ENCODE peak calls at places on chromosomes 3 and 15, in four cellular contexts. Z is foreskin fibroblast, J is neural progenitor cell, L is uterus. F is an unnamed sample.

GRCh38 chr3:46695962-46696922 is 2.8 kb upstream of the ALS2CL start:
- DNase-seq in Z (no peak), J (no peak), L (peak; percentile 47), F (no peak)

GRCh38 chr3:126439968-126440708 is 35.6 kb downstream of the ZXDC start:
- DNase-seq in Z (no peak), J (peak; percentile 43), L (peak; percentile 4), F (no peak)

GRCh38 chr3:112362221-112362620 is 29.3 kb downstream of the CD200 start:
- DNase-seq in Z (no peak), J (no peak), L (no peak), F (no peak)

GRCh38 chr3:158906749-158907148 is 104.9 kb downstream of the MFSD1 start:
- DNase-seq in Z (no peak), J (no peak), L (no peak), F (no peak)

GRCh38 chr3:62046326-62046725 is 327.0 kb downstream of the FEZF2 start:
- DNase-seq in Z (no peak), J (no peak), L (no peak), F (no peak)

GRCh38 chr3:127052121-127052561 is 69.2 kb downstream of the PLXNA1 start:
- DNase-seq in Z (no peak), J (no peak), L (peak; percentile 49), F (peak; percentile 36)

GRCh38 chr3:141262306-141262705 is 30.7 kb downstream of the PXYLP1 start:
- DNase-seq in Z (peak; percentile 42), J (no peak), L (no peak), F (no peak)

GRCh38 chr15:95988574-95988887 is 342.0 kb upstream of the NR2F2 start:
- DNase-seq in Z (peak; percentile 41), J (no peak), L (no peak), F (no peak)

GRCh38 chr3:148937477-148937876 is 53.9 kb upstream of the GYG1 start:
- DNase-seq in Z (no peak), J (no peak), L (no peak), F (no peak)

GRCh38 chr3:100018806-100019205 is 95.5 kb downstream of the FILIP1L start:
- DNase-seq in Z (no peak), J (no peak), L (no peak), F (no peak)

GRCh38 chr15:101176625-101177024 is 75.2 kb downstream of the CHSY1 start:
- DNase-seq in Z (peak; percentile 47), J (no peak), L (no peak), F (no peak)

GRCh38 chr3:14791343-14791945 is 27.3 kb upstream of the FGD5 start:
- DNase-seq in Z (no peak), J (peak; percentile 86), L (peak; percentile 64), F (peak; percentile 78)

GRCh38 chr3:182810574-182811268 is 17.4 kb downstream of the ATP11B start:
- DNase-seq in Z (peak; percentile 10), J (no peak), L (no peak), F (no peak)

GRCh38 chr3:112931737-112932521 is 43.0 kb downstream of the CD200R1 start:
- DNase-seq in Z (no peak), J (no peak), L (no peak), F (no peak)

GRCh38 chr15:60399246-60399915 is 1.6 kb upstream of the ANXA2 start:
- DNase-seq in Z (no peak), J (no peak), L (peak; percentile 39), F (no peak)

DNA sequence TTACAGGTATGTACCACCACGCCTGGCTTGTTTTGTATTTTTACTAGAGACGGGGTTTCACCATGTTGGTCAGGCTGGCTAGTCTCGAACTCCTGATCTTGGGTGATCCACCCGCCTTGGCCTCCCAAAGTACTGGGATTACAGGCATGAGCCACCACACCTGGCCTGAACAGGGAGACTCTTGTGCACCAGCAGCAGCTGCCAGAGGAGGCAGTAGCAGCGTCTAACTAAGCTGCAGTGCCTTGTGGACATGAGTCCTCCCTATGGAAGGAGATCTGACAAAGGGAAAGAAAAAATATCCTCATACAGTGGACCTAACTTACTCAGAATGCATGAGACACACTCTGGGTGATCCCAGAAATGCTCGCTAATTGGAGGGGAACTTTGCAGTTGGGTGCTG is 36.8 kb upstream of the NEO1 start:
- DNase-seq in Z (no peak), J (no peak), L (no peak), F (no peak)
- TF ChIP-seq CTCF in Z (no peak), J (no peak), L (no peak), F (no peak)

DNA sequence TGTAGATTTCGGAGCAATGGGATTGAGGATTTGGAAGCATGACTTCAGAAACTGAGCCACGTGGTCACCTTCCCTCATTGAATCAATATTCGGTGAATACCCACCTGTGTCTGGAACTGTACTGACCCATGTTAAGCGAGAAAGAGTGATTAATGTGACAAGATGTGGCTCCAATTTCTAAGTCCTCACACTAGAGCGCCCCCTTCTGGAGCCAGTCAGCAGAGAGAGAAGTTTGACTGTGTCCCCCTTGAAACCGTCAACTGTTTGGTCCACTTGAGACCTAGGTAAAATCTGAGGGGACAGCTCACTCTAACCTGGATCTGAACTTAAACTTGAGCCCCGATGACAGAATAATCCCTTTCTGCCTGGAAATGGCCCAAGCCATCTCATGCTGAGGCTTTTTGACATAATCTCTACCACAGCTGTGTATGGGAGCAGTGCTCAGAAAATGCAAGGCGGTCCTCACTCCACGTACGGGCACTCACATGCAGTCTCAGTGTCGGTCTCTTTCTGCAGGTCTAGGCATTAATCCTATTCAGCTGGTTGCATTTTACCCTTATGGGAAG is 47.8 kb upstream of the LIMD1 start:
- DNase-seq in Z (no peak), J (peak; percentile 75), L (no peak), F (no peak)
- TF ChIP-seq CTCF in Z (peak; percentile 37), J (peak; percentile 81), L (no peak), F (no peak)

GRCh38 chr15:92377083-92377789 is 16.4 kb upstream of the ST8SIA2 start:
- DNase-seq in Z (no peak), J (no peak), L (no peak), F (no peak)
- TF ChIP-seq CTCF in Z (no peak), J (no peak), L (no peak), F (no peak)

DNA sequence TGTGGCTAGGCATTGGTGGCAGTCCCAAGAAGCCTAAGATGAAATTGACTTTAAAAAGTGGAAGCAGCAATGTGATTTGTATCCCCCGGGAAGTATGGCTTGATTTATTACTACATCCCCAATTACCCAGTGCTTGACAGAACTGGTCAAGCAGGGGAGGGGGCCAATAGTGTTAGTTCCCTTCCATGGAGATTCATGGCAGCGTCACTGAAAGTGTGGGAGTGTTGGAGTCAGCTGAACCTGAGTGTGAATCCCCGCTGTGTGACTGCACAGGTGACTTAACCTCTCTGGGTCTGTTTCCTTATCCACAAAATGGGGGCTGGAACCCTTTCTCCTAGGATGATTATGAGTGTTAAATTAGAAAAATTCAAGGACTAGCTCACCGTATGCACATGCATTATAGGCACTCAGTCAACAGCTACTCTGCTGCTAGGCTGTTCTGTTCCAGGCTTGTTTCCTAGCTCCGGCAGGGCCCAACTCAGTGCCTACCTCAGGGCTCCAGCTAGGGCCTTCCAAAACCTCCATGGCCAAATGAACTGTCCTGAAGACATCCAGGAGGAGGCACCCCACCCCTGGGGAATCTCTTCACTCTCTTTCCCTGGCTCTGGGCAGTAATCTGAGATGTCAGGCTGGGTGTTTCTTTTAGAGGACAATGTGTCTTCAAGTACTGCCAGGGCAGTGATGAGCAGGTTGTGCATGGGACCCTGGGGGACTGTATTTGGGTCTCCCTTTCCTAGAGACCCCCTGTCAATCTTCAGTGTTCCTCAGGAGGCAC is 38.5 kb upstream of the TPM1 start:
- DNase-seq in Z (no peak), J (peak; percentile 55), L (no peak), F (no peak)
- TF ChIP-seq CTCF in Z (no peak), J (peak; percentile 17), L (no peak), F (no peak)

GRCh38 chr15:74795961-74796625 is 14.2 kb downstream of the CSK start:
- DNase-seq in Z (no peak), J (no peak), L (no peak), F (no peak)

GRCh38 chr15:74800559-74801094 is 12.0 kb upstream of the LMAN1L start:
- DNase-seq in Z (no peak), J (no peak), L (no peak), F (no peak)

GRCh38 chr15:74799255-74799842 is 13.3 kb upstream of the LMAN1L start:
- DNase-seq in Z (no peak), J (no peak), L (no peak), F (no peak)

GRCh38 chr15:74799843-74800558 is 12.6 kb upstream of the LMAN1L start:
- DNase-seq in Z (peak; percentile 48), J (peak; percentile 68), L (peak; percentile 47), F (peak; percentile 91)

DNA sequence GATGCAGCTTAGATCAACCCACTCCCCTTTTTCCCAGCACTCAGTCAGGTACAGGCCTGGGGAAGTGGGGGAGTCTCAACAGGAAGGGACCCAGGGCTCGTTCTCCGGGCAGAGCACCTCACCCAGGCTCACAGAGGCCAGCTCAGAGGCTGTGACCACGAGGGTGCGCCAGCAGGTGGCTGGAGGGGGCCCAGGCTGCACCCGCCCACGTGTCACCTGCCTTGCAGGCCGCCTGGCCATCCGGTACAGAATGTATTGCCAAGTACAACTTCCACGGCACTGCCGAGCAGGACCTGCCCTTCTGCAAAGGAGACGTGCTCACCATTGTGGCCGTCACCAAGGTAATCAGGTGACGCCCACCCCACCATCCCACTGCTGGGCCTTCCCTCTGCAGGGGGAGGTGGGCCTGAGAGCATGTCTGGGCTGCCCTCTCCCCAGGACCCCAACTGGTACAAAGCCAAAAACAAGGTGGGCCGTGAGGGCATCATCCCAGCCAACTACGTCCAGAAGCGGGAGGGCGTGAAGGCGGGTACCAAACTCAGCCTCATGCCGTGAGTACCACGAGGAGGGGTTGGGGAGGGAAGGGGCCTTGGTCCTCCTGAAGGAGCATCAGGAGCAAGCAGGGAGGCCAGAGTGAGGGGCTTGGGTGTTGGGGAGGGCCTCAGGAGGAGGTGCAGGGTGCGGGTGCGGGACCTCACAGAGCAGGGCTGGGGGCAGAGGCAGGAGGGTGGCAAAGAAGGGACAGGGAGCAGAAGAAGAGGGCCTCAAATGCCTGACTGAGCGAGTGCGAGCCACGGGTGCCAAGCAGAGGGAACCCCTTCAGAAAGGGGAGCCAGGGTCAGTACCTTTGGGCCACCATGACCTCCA is 14.0 kb upstream of the LMAN1L start:
- DNase-seq in Z (no peak), J (no peak), L (no peak), F (no peak)
- TF ChIP-seq CTCF in Z (no peak), J (no peak), L (no peak), F (no peak)

DNA sequence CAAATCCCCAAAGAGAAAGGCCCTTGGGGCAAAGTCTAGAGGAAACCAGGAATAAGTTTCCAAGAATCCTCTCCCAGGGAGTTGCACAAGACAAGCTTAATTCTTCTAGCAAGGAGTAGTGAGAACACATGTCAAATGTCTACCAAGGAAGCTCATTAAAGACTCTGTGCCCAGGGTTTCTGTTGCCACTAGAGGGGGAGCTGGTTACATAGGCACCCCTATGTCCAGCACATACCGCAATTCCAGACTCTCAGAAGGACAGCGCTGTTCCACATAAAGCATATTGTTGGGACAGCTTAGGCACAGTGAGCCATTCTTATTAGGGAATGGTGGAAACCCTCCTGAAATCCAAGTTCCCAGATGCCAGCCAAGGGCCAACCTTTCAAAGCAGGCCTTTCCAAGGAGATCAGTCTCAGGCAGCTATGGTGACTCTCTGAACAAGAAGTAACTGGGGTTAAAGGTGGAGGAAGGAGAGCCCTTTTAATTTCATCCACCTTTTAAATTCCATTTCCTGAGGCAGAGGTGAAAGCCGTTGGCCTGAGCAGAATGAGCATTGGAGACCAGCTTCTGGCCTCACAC is 194.1 kb downstream of the UACA start:
- DNase-seq in Z (peak; percentile 60), J (peak; percentile 72), L (no peak), F (peak; percentile 61)
- TF ChIP-seq CTCF in Z (peak; percentile 53), J (peak; percentile 69), L (peak; percentile 23), F (peak; percentile 63)